ENCODE peak calls at places on chromosomes 3 and 15, in four cellular contexts. Q, Z, X and P are unnamed samples.

GRCh38 chr3:14223595-14223994 is 45.0 kb downstream of the LSM3 start:
- DNase-seq in Q (no peak), Z (no peak), X (no peak), P (no peak)

GRCh38 chr3:59540241-59540640 is 490.4 kb upstream of the CFAP20DC start:
- DNase-seq in Q (no peak), Z (no peak), X (no peak), P (no peak)

GRCh38 chr3:129593595-129594339 is 12.7 kb downstream of the PLXND1 start:
- DNase-seq in X (no peak), Q (peak; percentile 83), Z (no peak), P (peak; percentile 95)

GRCh38 chr15:40416056-40416455 is 10.5 kb downstream of the IVD start:
- DNase-seq in X (no peak), Q (no peak), Z (no peak), P (no peak)

GRCh38 chr3:194688946-194689345 is 3.3 kb downstream of the FAM43A start:
- DNase-seq in Q (no peak), X (no peak), Z (no peak), P (no peak)

GRCh38 chr3:60992395-60992794 is 258.9 kb downstream of the FHIT start:
- DNase-seq in Z (no peak), X (no peak), Q (no peak), P (no peak)

GRCh38 chr15:32885711-32886110 is 167.9 kb downstream of the GREM1 start:
- DNase-seq in X (no peak), Z (no peak), Q (no peak), P (no peak)

GRCh38 chr15:89512631-89513030 is 16.2 kb upstream of the RHCG start:
- DNase-seq in Z (no peak), X (no peak), Q (no peak), P (no peak)

GRCh38 chr15:57731543-57732103 is 25.1 kb downstream of the POLR2M start:
- DNase-seq in X (no peak), Z (no peak), Q (no peak), P (no peak)

GRCh38 chr15:89383635-89384604 is 49.3 kb upstream of the POLG start:
- DNase-seq in X (no peak), Q (no peak), Z (no peak), P (no peak)

GRCh38 chr3:42803800-42804112 is 534 bp downstream of the HIGD1A start:
- DNase-seq in Q (peak; percentile 64), X (no peak), Z (no peak), P (no peak)

GRCh38 chr15:31811641-31812040 is 218.7 kb upstream of the CHRNA7 start:
- DNase-seq in Q (no peak), Z (no peak), X (no peak), P (no peak)

GRCh38 chr15:51185213-51185619 is 90.5 kb upstream of the TNFAIP8L3 start:
- DNase-seq in X (no peak), Z (no peak), Q (no peak), P (peak; percentile 41)

GRCh38 chr15:59866642-59867041 is 137.5 kb upstream of the FOXB1 start:
- DNase-seq in Q (no peak), Z (no peak), X (no peak), P (no peak)

GRCh38 chr3:134239538-134239937 is 11.1 kb downstream of the RYK start:
- DNase-seq in Z (no peak), Q (no peak), X (no peak), P (no peak)

GRCh38 chr3:116815831-116816588 is 106.4 kb downstream of the TUSC7 start:
- DNase-seq in Q (no peak), X (no peak), Z (no peak), P (no peak)

GRCh38 chr3:159604151-159604581 is 384.5 kb upstream of the IL12A start:
- DNase-seq in Z (no peak), X (peak; percentile 38), Q (no peak), P (no peak)

GRCh38 chr15:78018445-78018844 is 59.1 kb downstream of the TBC1D2B start:
- DNase-seq in X (no peak), Q (no peak), Z (no peak), P (no peak)

GRCh38 chr3:172038823-172039222 is 555 bp upstream of the FNDC3B start:
- DNase-seq in Q (no peak), X (no peak), Z (no peak), P (no peak)

GRCh38 chr15:89490550-89491315 is 5.7 kb downstream of the RHCG start:
- DNase-seq in Q (no peak), X (no peak), Z (no peak), P (no peak)

GRCh38 chr3:14647976-14648955 is 3.3 kb upstream of the CCDC174 start:
- DNase-seq in Z (no peak), Q (no peak), X (no peak), P (no peak)

GRCh38 chr3:98901032-98901464 is 447 bp downstream of the DCBLD2 start:
- DNase-seq in X (no peak), Z (no peak), Q (peak; percentile 48), P (no peak)

GRCh38 chr15:87860743-87861142 is 395.8 kb downstream of the NTRK3 start:
- DNase-seq in Q (no peak), X (no peak), Z (no peak), P (no peak)

GRCh38 chr3:197023998-197024651 is 5.5 kb downstream of the MELTF start:
- DNase-seq in Q (no peak), Z (no peak), X (no peak), P (no peak)

GRCh38 chr3:122074621-122075265 is 19.6 kb downstream of the CD86 start:
- DNase-seq in Q (peak; percentile 64), X (no peak), Z (no peak), P (no peak)

GRCh38 chr3:34865350-34865749 is 774.0 kb upstream of the ARPP21 start:
- DNase-seq in X (no peak), Q (no peak), Z (no peak), P (no peak)

GRCh38 chr3:57451150-57451846 is 92.8 kb downstream of the DNAH12 start:
- DNase-seq in Q (no peak), X (no peak), Z (no peak), P (no peak)

GRCh38 chr3:99747915-99748314 is 69.7 kb upstream of the CMSS1 start:
- DNase-seq in Z (peak; percentile 16), X (peak; percentile 12), Q (no peak), P (no peak)

GRCh38 chr15:40282870-40283614 is at the start of gene ANKRD63:
- DNase-seq in Q (no peak), Z (no peak), X (no peak), P (no peak)

GRCh38 chr15:39345176-39345575 is 235.7 kb upstream of the THBS1 start:
- DNase-seq in X (no peak), Q (no peak), Z (no peak), P (no peak)

GRCh38 chr3:123258811-123259420 is 57.2 kb downstream of the SEC22A start:
- DNase-seq in Z (peak; percentile 13), X (no peak), Q (peak; percentile 68), P (peak; percentile 64)

GRCh38 chr3:115814778-115815380 is 191.6 kb downstream of the GAP43 start:
- DNase-seq in X (no peak), Z (no peak), Q (peak; percentile 53), P (peak; percentile 51)

GRCh38 chr15:100082761-100083402 is 258.9 kb downstream of the ADAMTS17 start:
- DNase-seq in Z (no peak), Q (no peak), X (no peak), P (no peak)

GRCh38 chr15:43093026-43093425 is 12.8 kb downstream of the UBR1 start:
- DNase-seq in X (no peak), Z (no peak), Q (no peak), P (no peak)

GRCh38 chr3:130480736-130481135 is 36.2 kb upstream of the COL6A6 start:
- DNase-seq in Z (no peak), Q (no peak), X (no peak), P (peak; percentile 22)

GRCh38 chr15:97902140-97902780 is 58.2 kb upstream of the ARRDC4 start:
- DNase-seq in Z (peak; percentile 39), Q (no peak), X (peak; percentile 9), P (no peak)

GRCh38 chr15:62187425-62187824 is 22.3 kb upstream of the C2CD4B start:
- DNase-seq in Q (no peak), Z (no peak), X (no peak), P (no peak)

GRCh38 chr15:37824717-37825382 is 109.6 kb upstream of the TMCO5A start:
- DNase-seq in X (peak; percentile 87), Z (peak; percentile 59), Q (no peak), P (peak; percentile 0)

GRCh38 chr3:127177226-127177625 is 15.7 kb upstream of the PRR23E start:
- DNase-seq in Z (no peak), X (no peak), Q (peak; percentile 6), P (no peak)

GRCh38 chr3:73759290-73759689 is 134.5 kb upstream of the PDZRN3 start:
- DNase-seq in X (no peak), Q (no peak), Z (no peak), P (no peak)
- H3K4me3 ChIP-seq in X (no peak overlapping the region), Q (no peak overlapping the region), Z (no peak overlapping the region), P (no peak overlapping the region)

DNA sequence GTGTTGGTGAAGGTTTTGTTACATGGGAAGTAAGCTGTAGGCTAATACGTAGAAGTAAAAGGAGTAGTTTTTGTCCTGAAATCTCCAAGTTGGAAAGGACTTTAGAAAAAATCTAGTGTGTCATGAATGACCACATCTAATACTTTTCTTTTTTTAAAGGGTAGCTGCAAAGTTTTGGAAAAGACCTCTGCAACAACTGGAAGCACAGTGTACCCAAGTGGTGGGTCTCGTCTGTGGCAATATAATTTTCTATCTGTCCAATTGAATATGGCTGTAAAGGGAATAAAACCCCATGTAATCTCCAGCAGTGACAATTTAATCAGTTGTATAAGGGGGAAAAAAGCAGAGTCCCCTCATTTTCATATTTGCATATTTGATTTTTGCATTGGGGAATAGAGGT is 531.2 kb downstream of the ZIC1 start:
- DNase-seq in Z (no peak), X (no peak), Q (no peak), P (no peak)
- H3K4me3 ChIP-seq in Z (no peak overlapping the region), X (no peak overlapping the region), Q (no peak overlapping the region), P (no peak overlapping the region)

GRCh38 chr3:47010050-47010712 is 30.7 kb downstream of the NBEAL2 start:
- DNase-seq in Z (no peak), X (no peak), Q (no peak), P (no peak)
- H3K4me3 ChIP-seq in Z (peak overlapping the region; percentile 60), X (peak overlapping the region; percentile 52), Q (no peak overlapping the region), P (no peak overlapping the region)

GRCh38 chr3:48595526-48596121 is 495 bp upstream of the COL7A1 start:
- DNase-seq in Q (no peak), Z (no peak), X (peak; percentile 92), P (no peak)

GRCh38 chr3:48594431-48595049 is 589 bp downstream of the COL7A1 start:
- DNase-seq in Q (no peak), X (no peak), Z (no peak), P (no peak)

GRCh38 chr3:48596676-48597407 is 1.7 kb upstream of the COL7A1 start:
- DNase-seq in X (no peak), Q (no peak), Z (no peak), P (no peak)

GRCh38 chr3:48596157-48596556 is 1.0 kb upstream of the COL7A1 start:
- DNase-seq in Z (no peak), X (no peak), Q (no peak), P (no peak)

DNA sequence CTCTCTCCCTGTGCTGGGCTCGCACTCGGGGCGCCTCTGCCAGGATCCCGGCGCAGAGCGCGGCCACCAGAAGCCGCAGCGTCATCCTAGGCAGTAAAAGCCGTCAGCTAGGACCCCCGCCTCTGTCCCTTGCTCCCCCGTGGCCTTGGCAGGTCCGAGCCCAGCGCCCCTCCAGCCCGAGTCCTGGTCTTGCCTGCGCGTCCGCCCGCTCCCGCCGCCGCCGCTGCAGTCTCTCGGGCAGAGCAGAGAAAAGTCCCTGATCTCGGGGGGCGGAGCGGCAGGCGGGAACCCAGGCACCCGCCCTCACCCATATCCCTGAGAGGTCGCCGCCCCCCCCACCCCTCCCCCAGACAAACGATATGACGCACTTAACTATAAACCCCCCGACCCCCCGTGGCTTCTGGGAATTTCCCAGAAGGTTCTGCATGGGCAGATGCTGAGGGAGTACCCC is at the start of gene COL7A1:
- DNase-seq in X (no peak), Z (no peak), Q (no peak), P (no peak)
- H3K4me3 ChIP-seq in X (peak within 1 kb of the TSS; percentile 64), Z (peak within 1 kb of the TSS; percentile 46), Q (no peak within 1 kb of the TSS), P (no peak within 1 kb of the TSS)